ENCODE peak calls at places on chromosomes 2 and 18, in five cellular contexts. One of them, this sample, is unnamed.

GRCh38 chr2:203685081-203685621 is 21.3 kb upstream of the CD28 start:
- DNase-seq in left ventricle myocardium inferior: no peak
- DNase-seq in heart right ventricle: peak
- DNase-seq in HL-60: no peak
- DNase-seq in IMR-90: peak
- DNase-seq in this sample: peak

GRCh38 chr18:54335638-54336173 is 22.0 kb downstream of the STARD6 start:
- DNase-seq in HL-60: no peak
- DNase-seq in left ventricle myocardium inferior: no peak
- DNase-seq in IMR-90: no peak
- DNase-seq in heart right ventricle: no peak
- DNase-seq in this sample: no peak

GRCh38 chr2:64363848-64364247 is 90.1 kb upstream of the LGALSL start:
- DNase-seq in heart right ventricle: no peak
- DNase-seq in left ventricle myocardium inferior: no peak
- DNase-seq in HL-60: no peak
- DNase-seq in IMR-90: no peak
- DNase-seq in this sample: no peak

GRCh38 chr18:59520569-59520968 is 161.5 kb upstream of the LMAN1 start:
- DNase-seq in IMR-90: no peak
- DNase-seq in left ventricle myocardium inferior: no peak
- DNase-seq in heart right ventricle: no peak
- DNase-seq in HL-60: no peak
- DNase-seq in this sample: no peak

GRCh38 chr2:235793163-235793752 is 299.4 kb downstream of the AGAP1 start:
- DNase-seq in IMR-90: peak
- DNase-seq in heart right ventricle: peak
- DNase-seq in HL-60: no peak
- DNase-seq in left ventricle myocardium inferior: peak
- DNase-seq in this sample: peak

GRCh38 chr2:30942430-30942829 is 135.2 kb upstream of the CAPN13 start:
- DNase-seq in left ventricle myocardium inferior: no peak
- DNase-seq in HL-60: no peak
- DNase-seq in IMR-90: no peak
- DNase-seq in heart right ventricle: no peak
- DNase-seq in this sample: no peak

GRCh38 chr2:241009601-241010530 is 11.4 kb downstream of the SNED1 start:
- DNase-seq in IMR-90: peak
- DNase-seq in HL-60: no peak
- DNase-seq in heart right ventricle: no peak
- DNase-seq in left ventricle myocardium inferior: no peak
- DNase-seq in this sample: peak

GRCh38 chr18:27546991-27547390 is 361.9 kb upstream of the CHST9 start:
- DNase-seq in IMR-90: no peak
- DNase-seq in heart right ventricle: no peak
- DNase-seq in left ventricle myocardium inferior: no peak
- DNase-seq in HL-60: no peak
- DNase-seq in this sample: no peak

GRCh38 chr2:198905881-198906612 is 551.7 kb downstream of the SATB2 start:
- DNase-seq in heart right ventricle: no peak
- DNase-seq in HL-60: no peak
- DNase-seq in IMR-90: no peak
- DNase-seq in left ventricle myocardium inferior: no peak
- DNase-seq in this sample: no peak

GRCh38 chr2:106990307-106990706 is 104.3 kb upstream of the ST6GAL2 start:
- DNase-seq in IMR-90: peak
- DNase-seq in left ventricle myocardium inferior: no peak
- DNase-seq in HL-60: no peak
- DNase-seq in heart right ventricle: no peak
- DNase-seq in this sample: peak

GRCh38 chr18:48609820-48610815 is 71.3 kb downstream of the CTIF start:
- DNase-seq in left ventricle myocardium inferior: no peak
- DNase-seq in IMR-90: no peak
- DNase-seq in HL-60: no peak
- DNase-seq in heart right ventricle: no peak
- DNase-seq in this sample: peak

GRCh38 chr2:169705927-169706326 is 11.7 kb downstream of the PHOSPHO2 start:
- DNase-seq in HL-60: no peak
- DNase-seq in IMR-90: peak
- DNase-seq in left ventricle myocardium inferior: no peak
- DNase-seq in heart right ventricle: no peak
- DNase-seq in this sample: peak

GRCh38 chr2:69493268-69493667 is 56.0 kb upstream of the NFU1 start:
- DNase-seq in heart right ventricle: no peak
- DNase-seq in HL-60: no peak
- DNase-seq in IMR-90: no peak
- DNase-seq in left ventricle myocardium inferior: peak
- DNase-seq in this sample: no peak

GRCh38 chr2:72150961-72151356 is 3.3 kb upstream of the CYP26B1 start:
- DNase-seq in HL-60: no peak
- DNase-seq in heart right ventricle: no peak
- DNase-seq in left ventricle myocardium inferior: peak
- DNase-seq in IMR-90: no peak
- DNase-seq in this sample: no peak

GRCh38 chr2:177338177-177338721 is 54.3 kb upstream of the AGPS start:
- DNase-seq in left ventricle myocardium inferior: no peak
- DNase-seq in IMR-90: peak
- DNase-seq in HL-60: no peak
- DNase-seq in heart right ventricle: no peak
- DNase-seq in this sample: peak

GRCh38 chr2:172239944-172240590 is 137.4 kb upstream of the DLX2 start:
- DNase-seq in heart right ventricle: no peak
- DNase-seq in HL-60: no peak
- DNase-seq in left ventricle myocardium inferior: no peak
- DNase-seq in IMR-90: peak
- DNase-seq in this sample: peak

GRCh38 chr2:24945907-24946306 is 25.8 kb downstream of the DNAJC27 start:
- DNase-seq in IMR-90: peak
- DNase-seq in left ventricle myocardium inferior: no peak
- DNase-seq in heart right ventricle: no peak
- DNase-seq in HL-60: no peak
- DNase-seq in this sample: peak

This sample was measured in EH.